ENCODE peak calls at places on chromosomes 1 and 21, in six cellular contexts. G, E, N, I, Y and F are unnamed samples.

GRCh38 chr1:232428781-232429530 is 201.0 kb downstream of the SIPA1L2 start:
- DNase-seq in G (no peak), E (no peak), N (no peak), Y (no peak), I (no peak), F (no peak)

GRCh38 chr1:163035791-163036249 is 33.3 kb upstream of the RGS4 start:
- DNase-seq in I (no peak), N (no peak), G (no peak), Y (no peak), E (no peak), F (no peak)

GRCh38 chr1:23838401-23838866 is 13.2 kb upstream of the HMGCL start:
- DNase-seq in G (peak), N (no peak), Y (peak), I (peak), E (peak), F (no peak)

GRCh38 chr1:103239034-103239433 is 130.7 kb upstream of the COL11A1 start:
- DNase-seq in N (no peak), I (no peak), Y (no peak), E (no peak), G (no peak), F (no peak)

GRCh38 chr1:8866792-8867415 is 11.6 kb downstream of the ENO1 start:
- DNase-seq in N (no peak), G (no peak), Y (no peak), I (no peak), E (no peak), F (no peak)

GRCh38 chr21:8991968-8992621 is 1529.3 kb upstream of the TPTE start:
- DNase-seq in I (no peak), E (no peak), G (no peak), Y (no peak), N (no peak), F (no peak)

GRCh38 chr1:225987491-225988316 is 11.4 kb downstream of the SDE2 start:
- DNase-seq in I (no peak), Y (no peak), N (no peak), E (no peak), G (no peak), F (no peak)

GRCh38 chr1:116820362-116820761 is 66.1 kb downstream of the CD2 start:
- DNase-seq in G (no peak), E (no peak), I (peak), N (no peak), Y (no peak), F (no peak)

GRCh38 chr21:46153259-46154154 is 1.9 kb downstream of the FTCD start:
- DNase-seq in G (peak), I (peak), Y (peak), E (peak), N (no peak), F (no peak)

GRCh38 chr1:147292012-147292411 is 49.5 kb downstream of the CHD1L start:
- DNase-seq in G (no peak), N (no peak), I (no peak), Y (no peak), E (no peak), F (no peak)

GRCh38 chr1:228940526-228940925 is 205.2 kb downstream of the RHOU start:
- DNase-seq in Y (no peak), I (no peak), N (no peak), G (no peak), E (no peak), F (no peak)

GRCh38 chr1:203403586-203403985 is 52.7 kb upstream of the FMOD start:
- DNase-seq in N (no peak), Y (no peak), I (no peak), E (no peak), G (no peak), F (no peak)

GRCh38 chr1:7558921-7559869 is 211.9 kb upstream of the VAMP3 start:
- DNase-seq in G (no peak), N (no peak), I (no peak), Y (no peak), E (no peak), F (no peak)

GRCh38 chr21:36881223-36881622 is 85.2 kb downstream of the HLCS start:
- DNase-seq in N (no peak), I (no peak), Y (no peak), G (no peak), E (no peak), F (no peak)

GRCh38 chr1:65148548-65149390 is 766 bp downstream of the AK4 start:
- DNase-seq in I (peak), G (no peak), Y (no peak), E (peak), N (no peak), F (peak)

GRCh38 chr21:39181205-39181818 is 1.9 kb downstream of the PSMG1 start:
- DNase-seq in Y (no peak), E (no peak), N (no peak), I (no peak), G (no peak), F (no peak)

GRCh38 chr1:25523512-25523911 is 19.9 kb upstream of the LDLRAP1 start:
- DNase-seq in I (no peak), Y (no peak), E (no peak), N (no peak), G (no peak), F (no peak)